ENCODE peak calls at places on chromosomes 3 and 15, in four cellular contexts. One of them, this sample, is unnamed. For H3K4me1, the result is how much of the 10 kb centered on the place peaks cover.

GRCh38 chr3:56415672-56416071 is 52.6 kb downstream of the ERC2 start:
- DNase-seq in fibroblast of lung: peak
- DNase-seq in psoas muscle: no peak
- DNase-seq in heart right ventricle: no peak
- DNase-seq in this sample: no peak

GRCh38 chr3:2094941-2095340 is 3.7 kb upstream of the CNTN4 start:
- DNase-seq in heart right ventricle: no peak
- DNase-seq in psoas muscle: no peak
- DNase-seq in fibroblast of lung: no peak
- DNase-seq in this sample: no peak

GRCh38 chr3:195568630-195569029 is 15.1 kb downstream of the APOD start:
- DNase-seq in heart right ventricle: no peak
- DNase-seq in fibroblast of lung: no peak
- DNase-seq in psoas muscle: no peak
- DNase-seq in this sample: no peak

GRCh38 chr3:8738639-8739038 is 5.0 kb downstream of the CAV3 start:
- DNase-seq in heart right ventricle: no peak
- DNase-seq in fibroblast of lung: no peak
- DNase-seq in psoas muscle: no peak
- DNase-seq in this sample: no peak

GRCh38 chr15:69337133-69337532 is 38.4 kb downstream of the PAQR5 start:
- DNase-seq in heart right ventricle: no peak
- DNase-seq in fibroblast of lung: peak
- DNase-seq in psoas muscle: no peak
- DNase-seq in this sample: no peak

GRCh38 chr15:48481802-48482201 is 150.6 kb downstream of the DUT start:
- DNase-seq in fibroblast of lung: peak
- DNase-seq in heart right ventricle: no peak
- DNase-seq in psoas muscle: no peak
- DNase-seq in this sample: no peak

GRCh38 chr3:69695933-69696332 is 43.3 kb upstream of the MITF start:
- DNase-seq in psoas muscle: no peak
- DNase-seq in heart right ventricle: no peak
- DNase-seq in fibroblast of lung: no peak
- DNase-seq in this sample: no peak

GRCh38 chr15:76483752-76484151 is 147.2 kb downstream of the ISL2 start:
- DNase-seq in heart right ventricle: no peak
- DNase-seq in fibroblast of lung: no peak
- DNase-seq in psoas muscle: no peak
- DNase-seq in this sample: no peak

GRCh38 chr15:78791357-78791756 is 19.9 kb downstream of the ADAMTS7 start:
- DNase-seq in heart right ventricle: no peak
- DNase-seq in fibroblast of lung: no peak
- DNase-seq in psoas muscle: no peak
- DNase-seq in this sample: no peak

GRCh38 chr3:153094386-153094785 is 67.6 kb upstream of the RAP2B start:
- DNase-seq in heart right ventricle: no peak
- DNase-seq in fibroblast of lung: peak
- DNase-seq in psoas muscle: no peak
- DNase-seq in this sample: no peak

GRCh38 chr3:140096037-140096436 is 161.1 kb downstream of the CLSTN2 start:
- DNase-seq in fibroblast of lung: no peak
- DNase-seq in heart right ventricle: no peak
- DNase-seq in psoas muscle: no peak
- DNase-seq in this sample: no peak

GRCh38 chr3:42387802-42388651 is 22.4 kb downstream of the LYZL4 start:
- DNase-seq in heart right ventricle: no peak
- DNase-seq in fibroblast of lung: no peak
- DNase-seq in psoas muscle: no peak
- DNase-seq in this sample: no peak

GRCh38 chr15:83378921-83379561 is 68.1 kb upstream of the SH3GL3 start:
- DNase-seq in heart right ventricle: no peak
- DNase-seq in fibroblast of lung: no peak
- DNase-seq in psoas muscle: no peak
- DNase-seq in this sample: no peak

GRCh38 chr15:90654233-90655124 is 62.7 kb upstream of the BLM start:
- DNase-seq in heart right ventricle: no peak
- DNase-seq in psoas muscle: no peak
- DNase-seq in fibroblast of lung: no peak
- DNase-seq in this sample: no peak

GRCh38 chr3:114363554-114364202 is 69.8 kb downstream of the TIGIT start:
- DNase-seq in psoas muscle: no peak
- DNase-seq in fibroblast of lung: peak
- DNase-seq in heart right ventricle: no peak
- DNase-seq in this sample: no peak

GRCh38 chr15:64856429-64857145 is 14.9 kb downstream of the PLEKHO2 start:
- DNase-seq in psoas muscle: peak
- DNase-seq in fibroblast of lung: peak
- DNase-seq in heart right ventricle: peak
- DNase-seq in this sample: peak

DNA sequence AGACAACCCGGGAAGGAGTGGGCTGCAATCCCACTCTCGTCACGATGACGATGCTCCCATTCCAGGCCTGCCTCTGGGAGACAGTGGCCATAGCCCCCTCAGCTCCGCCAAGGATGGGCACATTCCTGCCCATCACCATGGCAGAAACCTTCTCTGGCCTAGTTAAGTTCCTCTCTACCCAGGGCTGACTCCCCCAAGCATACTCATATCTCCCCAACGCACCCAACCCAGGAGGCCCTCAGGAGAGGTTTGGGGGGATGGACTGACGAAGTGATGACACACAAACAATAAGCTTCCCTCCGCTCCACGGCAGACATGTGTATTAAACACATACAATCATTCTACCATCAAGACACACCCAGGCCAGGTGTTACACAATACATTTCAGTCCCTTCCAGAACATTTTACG is 60.1 kb downstream of the VGLL4 start:
- DNase-seq in heart right ventricle: no peak
- DNase-seq in fibroblast of lung: peak
- DNase-seq in psoas muscle: no peak
- DNase-seq in this sample: no peak
- H3K4me1 ChIP-seq in heart right ventricle: half or more
- H3K4me1 ChIP-seq in fibroblast of lung: under half
- H3K4me1 ChIP-seq in psoas muscle: half or more
- H3K4me1 ChIP-seq in this sample: under half

DNA sequence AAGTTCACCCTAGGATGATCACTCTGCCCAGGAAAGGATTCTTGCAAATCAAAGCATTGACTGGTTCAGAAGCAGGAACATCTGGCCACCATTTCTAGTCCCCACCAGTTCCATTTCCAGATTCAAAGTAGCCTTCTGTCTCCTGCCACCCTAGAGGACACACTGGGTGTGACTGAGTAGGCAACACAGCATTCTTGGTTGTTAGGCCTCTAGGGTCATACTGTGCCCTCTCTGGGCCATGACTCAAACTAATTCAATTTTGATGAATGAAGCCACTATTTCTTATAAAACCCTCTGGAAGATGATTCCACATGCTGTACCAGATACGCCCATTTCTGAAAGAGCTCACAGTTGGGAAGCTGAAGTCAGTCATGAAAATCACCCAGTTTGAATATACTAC is 69.7 kb downstream of the WDR76 start:
- DNase-seq in heart right ventricle: no peak
- DNase-seq in fibroblast of lung: no peak
- DNase-seq in psoas muscle: no peak
- DNase-seq in this sample: no peak
- TF ChIP-seq CTCF in heart right ventricle: no peak
- TF ChIP-seq CTCF in fibroblast of lung: no peak
- TF ChIP-seq CTCF in psoas muscle: no peak
- TF ChIP-seq CTCF in this sample: no peak

GRCh38 chr3:134708025-134708597 is 57.3 kb upstream of the KY start:
- DNase-seq in fibroblast of lung: peak
- DNase-seq in psoas muscle: no peak
- DNase-seq in heart right ventricle: no peak
- DNase-seq in this sample: no peak
- H3K4me1 ChIP-seq in fibroblast of lung: under half
- H3K4me1 ChIP-seq in psoas muscle: under half
- H3K4me1 ChIP-seq in heart right ventricle: under half
- H3K4me1 ChIP-seq in this sample: under half

DNA sequence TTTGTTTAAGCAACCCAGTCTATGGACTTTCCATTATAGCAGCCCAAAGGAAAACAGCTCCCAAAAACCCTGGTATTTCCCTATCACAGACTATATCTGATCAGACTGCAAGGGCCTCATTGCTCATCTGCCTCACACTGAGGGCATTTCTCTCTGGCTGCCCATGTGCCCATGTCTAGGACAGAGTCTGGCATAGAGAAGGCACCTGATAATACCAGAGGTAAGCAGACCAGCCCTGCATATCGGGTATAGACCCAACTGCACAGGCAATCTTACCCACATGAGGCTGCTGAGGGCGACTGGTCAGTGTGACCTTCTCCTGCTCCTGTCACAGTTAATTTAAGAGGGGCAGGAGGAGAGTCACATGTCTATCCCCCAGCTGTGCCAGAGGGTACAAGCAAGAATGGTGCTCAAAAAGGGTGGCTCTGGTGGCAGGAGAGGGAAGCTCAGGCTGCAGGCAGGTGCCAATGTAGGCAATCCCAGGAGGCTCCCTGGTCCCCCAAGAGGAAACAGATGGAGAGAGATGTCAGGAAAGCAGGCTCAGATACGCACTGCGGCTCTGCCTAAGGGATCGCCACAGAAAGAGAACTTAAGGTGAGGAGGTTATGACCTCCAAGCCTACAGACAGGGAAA is 3.1 kb downstream of the CSRNP1 start:
- DNase-seq in fibroblast of lung: no peak
- DNase-seq in psoas muscle: no peak
- DNase-seq in heart right ventricle: no peak
- DNase-seq in this sample: no peak
- TF ChIP-seq CTCF in fibroblast of lung: peak
- TF ChIP-seq CTCF in psoas muscle: peak
- TF ChIP-seq CTCF in heart right ventricle: no peak
- TF ChIP-seq CTCF in this sample: no peak

GRCh38 chr15:52255935-52256334 is 39.7 kb downstream of the MYO5C start:
- DNase-seq in psoas muscle: no peak
- DNase-seq in fibroblast of lung: no peak
- DNase-seq in heart right ventricle: no peak
- DNase-seq in this sample: no peak

GRCh38 chr15:52256366-52256765 is 39.2 kb downstream of the MYO5C start:
- DNase-seq in heart right ventricle: peak
- DNase-seq in fibroblast of lung: peak
- DNase-seq in psoas muscle: peak
- DNase-seq in this sample: peak

GRCh38 chr15:52256930-52257733 is 38.5 kb downstream of the MYO5C start:
- DNase-seq in psoas muscle: no peak
- DNase-seq in fibroblast of lung: no peak
- DNase-seq in heart right ventricle: no peak
- DNase-seq in this sample: no peak

GRCh38 chr15:52254331-52254730 is 41.3 kb downstream of the MYO5C start:
- DNase-seq in psoas muscle: no peak
- DNase-seq in heart right ventricle: no peak
- DNase-seq in fibroblast of lung: no peak
- DNase-seq in this sample: no peak

DNA sequence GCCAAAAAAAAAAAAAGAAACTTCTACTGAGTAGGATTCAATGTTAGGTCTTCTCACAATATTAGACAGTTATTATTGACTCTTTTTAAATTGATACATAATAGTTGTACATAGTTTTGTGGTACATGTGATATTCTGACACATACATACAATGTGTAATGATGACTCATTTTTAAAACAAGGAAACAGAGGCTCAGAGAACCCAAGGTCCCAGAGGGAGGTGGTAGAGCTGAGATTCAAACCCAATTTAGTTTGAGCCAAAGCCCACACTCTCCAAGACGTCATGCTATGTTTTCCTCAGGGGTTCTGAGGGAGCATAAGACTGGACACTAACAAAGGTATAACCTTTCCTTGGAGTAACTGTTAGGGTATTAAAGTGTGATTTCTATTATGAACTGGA is 40.6 kb downstream of the MYO5C start:
- DNase-seq in fibroblast of lung: peak
- DNase-seq in heart right ventricle: no peak
- DNase-seq in psoas muscle: no peak
- DNase-seq in this sample: no peak
- H3K4me1 ChIP-seq in fibroblast of lung: under half
- H3K4me1 ChIP-seq in heart right ventricle: under half
- H3K4me1 ChIP-seq in psoas muscle: under half
- H3K4me1 ChIP-seq in this sample: under half

GRCh38 chr15:60340207-60340921 is 57.4 kb downstream of the ANXA2 start:
- DNase-seq in fibroblast of lung: no peak
- DNase-seq in heart right ventricle: no peak
- DNase-seq in psoas muscle: peak
- DNase-seq in this sample: no peak
- TF ChIP-seq CTCF in fibroblast of lung: no peak
- TF ChIP-seq CTCF in heart right ventricle: no peak
- TF ChIP-seq CTCF in psoas muscle: no peak
- TF ChIP-seq CTCF in this sample: no peak

GRCh38 chr3:62727981-62728380 is 147.2 kb downstream of the CADPS start:
- DNase-seq in psoas muscle: no peak
- DNase-seq in fibroblast of lung: no peak
- DNase-seq in heart right ventricle: no peak
- DNase-seq in this sample: no peak
- H3K4me1 ChIP-seq in psoas muscle: under half
- H3K4me1 ChIP-seq in fibroblast of lung: under half
- H3K4me1 ChIP-seq in heart right ventricle: under half
- H3K4me1 ChIP-seq in this sample: under half

GRCh38 chr3:66572938-66573710 is 72.3 kb upstream of the LRIG1 start:
- DNase-seq in heart right ventricle: no peak
- DNase-seq in fibroblast of lung: no peak
- DNase-seq in psoas muscle: no peak
- DNase-seq in this sample: no peak
- TF ChIP-seq CTCF in heart right ventricle: peak
- TF ChIP-seq CTCF in fibroblast of lung: peak
- TF ChIP-seq CTCF in psoas muscle: peak
- TF ChIP-seq CTCF in this sample: no peak

GRCh38 chr15:41945221-41945620 is 27.1 kb downstream of the EHD4 start:
- DNase-seq in psoas muscle: no peak
- DNase-seq in heart right ventricle: no peak
- DNase-seq in fibroblast of lung: no peak
- DNase-seq in this sample: no peak
- H3K4me1 ChIP-seq in psoas muscle: under half
- H3K4me1 ChIP-seq in heart right ventricle: half or more
- H3K4me1 ChIP-seq in fibroblast of lung: under half
- H3K4me1 ChIP-seq in this sample: under half